ENCODE peak calls at places on chromosomes 6 and 20, in six cellular contexts. One of them, this sample, is unnamed.

GRCh38 chr20:33299111-33299603 is 16.1 kb downstream of the BPIFB1 start:
- DNase-seq in K562: peak
- DNase-seq in HCT116: peak
- DNase-seq in GM12878: no peak
- DNase-seq in H1: peak
- DNase-seq in HepG2: peak
- DNase-seq in this sample: peak

GRCh38 chr6:96394727-96395126 is 126.9 kb upstream of the UFL1 start:
- DNase-seq in H1: no peak
- DNase-seq in HepG2: peak
- DNase-seq in HCT116: peak
- DNase-seq in K562: no peak
- DNase-seq in GM12878: no peak
- DNase-seq in this sample: no peak

GRCh38 chr6:8434727-8435092 is 635 bp downstream of the SLC35B3 start:
- DNase-seq in HepG2: no peak
- DNase-seq in H1: no peak
- DNase-seq in K562: no peak
- DNase-seq in HCT116: no peak
- DNase-seq in GM12878: no peak
- DNase-seq in this sample: no peak

GRCh38 chr20:22556565-22557056 is 27.8 kb downstream of the FOXA2 start:
- DNase-seq in HepG2: no peak
- DNase-seq in HCT116: no peak
- DNase-seq in K562: peak
- DNase-seq in GM12878: no peak
- DNase-seq in H1: no peak
- DNase-seq in this sample: no peak

GRCh38 chr6:151325075-151326050 is 66.0 kb downstream of the ZBTB2 start:
- DNase-seq in GM12878: no peak
- DNase-seq in HepG2: peak
- DNase-seq in K562: no peak
- DNase-seq in HCT116: peak
- DNase-seq in H1: no peak
- DNase-seq in this sample: no peak

GRCh38 chr6:47698342-47698787 is at the start of gene ADGRF4:
- DNase-seq in HepG2: no peak
- DNase-seq in H1: no peak
- DNase-seq in GM12878: no peak
- DNase-seq in K562: peak
- DNase-seq in HCT116: no peak
- DNase-seq in this sample: no peak

GRCh38 chr6:74657033-74657432 is 548.8 kb downstream of the COL12A1 start:
- DNase-seq in HCT116: no peak
- DNase-seq in GM12878: no peak
- DNase-seq in H1: no peak
- DNase-seq in HepG2: no peak
- DNase-seq in K562: no peak
- DNase-seq in this sample: no peak

GRCh38 chr20:37327748-37328147 is 18.2 kb upstream of the SRC start:
- DNase-seq in HepG2: no peak
- DNase-seq in H1: no peak
- DNase-seq in HCT116: no peak
- DNase-seq in K562: no peak
- DNase-seq in GM12878: no peak
- DNase-seq in this sample: no peak

GRCh38 chr6:166851426-166851825 is 104.9 kb downstream of the RNASET2 start:
- DNase-seq in GM12878: no peak
- DNase-seq in K562: no peak
- DNase-seq in HCT116: no peak
- DNase-seq in H1: no peak
- DNase-seq in HepG2: no peak
- DNase-seq in this sample: no peak

GRCh38 chr6:140274548-140274947 is 900.1 kb upstream of the CITED2 start:
- DNase-seq in HepG2: no peak
- DNase-seq in GM12878: no peak
- DNase-seq in H1: no peak
- DNase-seq in HCT116: no peak
- DNase-seq in K562: no peak
- DNase-seq in this sample: no peak

GRCh38 chr6:149271348-149272340 is 45.9 kb upstream of the TAB2 start:
- DNase-seq in HepG2: no peak
- DNase-seq in K562: no peak
- DNase-seq in GM12878: peak
- DNase-seq in HCT116: no peak
- DNase-seq in H1: no peak
- DNase-seq in this sample: no peak

GRCh38 chr6:67350729-67351128 is 1284.4 kb upstream of the ADGRB3 start:
- DNase-seq in HCT116: no peak
- DNase-seq in GM12878: no peak
- DNase-seq in K562: no peak
- DNase-seq in H1: no peak
- DNase-seq in HepG2: no peak
- DNase-seq in this sample: no peak

GRCh38 chr6:170067257-170067656 is 223.6 kb downstream of the DLL1 start:
- DNase-seq in K562: no peak
- DNase-seq in H1: no peak
- DNase-seq in HCT116: no peak
- DNase-seq in GM12878: no peak
- DNase-seq in HepG2: no peak
- DNase-seq in this sample: no peak

GRCh38 chr6:30322527-30323501 is 3.9 kb upstream of the TRIM39 start:
- DNase-seq in HCT116: no peak
- DNase-seq in GM12878: no peak
- DNase-seq in HepG2: no peak
- DNase-seq in H1: no peak
- DNase-seq in K562: peak
- DNase-seq in this sample: no peak

GRCh38 chr6:112372213-112372806 is 25.2 kb downstream of the RFPL4B start:
- DNase-seq in K562: peak
- DNase-seq in HepG2: no peak
- DNase-seq in HCT116: peak
- DNase-seq in GM12878: no peak
- DNase-seq in H1: no peak
- DNase-seq in this sample: no peak

GRCh38 chr20:12577213-12577612 is 431.6 kb upstream of the SPTLC3 start:
- DNase-seq in GM12878: no peak
- DNase-seq in H1: no peak
- DNase-seq in HCT116: no peak
- DNase-seq in HepG2: no peak
- DNase-seq in K562: no peak
- DNase-seq in this sample: no peak

DNA sequence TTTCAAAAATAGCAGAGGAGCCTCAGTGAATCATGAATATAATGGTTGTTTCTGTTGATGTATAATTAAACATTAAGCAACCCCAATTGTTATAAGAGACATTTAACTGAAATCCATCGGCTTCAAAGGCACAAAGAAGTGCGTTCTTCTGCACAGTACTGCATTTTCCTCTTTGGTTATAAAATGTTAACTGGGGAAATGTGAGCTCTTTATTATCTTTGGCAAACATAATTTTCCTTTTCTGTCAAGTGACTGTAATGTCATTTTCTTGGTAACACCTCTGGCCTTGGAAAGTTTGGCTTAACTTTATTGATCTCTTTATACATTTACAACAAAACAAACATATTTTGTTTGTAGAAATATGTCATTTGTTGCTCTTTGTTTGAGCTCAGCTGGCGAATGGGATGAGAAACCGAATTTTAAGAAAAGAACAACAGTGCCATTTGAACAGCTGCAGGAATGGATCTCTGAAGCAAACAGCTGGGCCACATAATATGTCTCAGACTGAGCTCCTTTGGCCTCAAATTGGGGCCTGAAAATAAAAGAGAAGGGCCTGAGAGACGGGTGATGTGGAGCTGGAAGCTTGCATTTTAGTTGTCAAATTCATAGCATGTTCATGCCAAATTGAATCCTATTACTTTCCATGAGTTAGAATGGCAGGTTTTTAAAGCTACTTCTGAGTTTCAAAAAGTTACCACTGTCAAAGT is 427.0 kb upstream of the SPTLC3 start:
- DNase-seq in GM12878: no peak
- DNase-seq in HCT116: no peak
- DNase-seq in H1: no peak
- DNase-seq in HepG2: no peak
- DNase-seq in K562: no peak
- DNase-seq in this sample: no peak
- TF ChIP-seq ZNF274 in GM12878: no peak
- TF ChIP-seq ZNF274 in HCT116: no peak
- TF ChIP-seq ZNF274 in H1: no peak
- TF ChIP-seq ZNF274 in HepG2: no peak
- TF ChIP-seq ZNF274 in K562: no peak
- TF ChIP-seq ZNF274 in this sample: no peak

GRCh38 chr20:50188287-50188688 is 2.3 kb upstream of the CEBPB start:
- DNase-seq in K562: no peak
- DNase-seq in HCT116: no peak
- DNase-seq in GM12878: no peak
- DNase-seq in HepG2: no peak
- DNase-seq in H1: no peak
- DNase-seq in this sample: no peak

GRCh38 chr20:50186151-50186885 is 4.3 kb upstream of the CEBPB start:
- DNase-seq in HepG2: peak
- DNase-seq in GM12878: no peak
- DNase-seq in H1: peak
- DNase-seq in HCT116: peak
- DNase-seq in K562: peak
- DNase-seq in this sample: peak

GRCh38 chr20:50188879-50189680 is 1.6 kb upstream of the CEBPB start:
- DNase-seq in H1: no peak
- DNase-seq in GM12878: no peak
- DNase-seq in HCT116: no peak
- DNase-seq in K562: no peak
- DNase-seq in HepG2: peak
- DNase-seq in this sample: no peak

GRCh38 chr20:50186987-50187402 is 3.6 kb upstream of the CEBPB start:
- DNase-seq in K562: no peak
- DNase-seq in HepG2: peak
- DNase-seq in HCT116: no peak
- DNase-seq in H1: no peak
- DNase-seq in GM12878: no peak
- DNase-seq in this sample: no peak

DNA sequence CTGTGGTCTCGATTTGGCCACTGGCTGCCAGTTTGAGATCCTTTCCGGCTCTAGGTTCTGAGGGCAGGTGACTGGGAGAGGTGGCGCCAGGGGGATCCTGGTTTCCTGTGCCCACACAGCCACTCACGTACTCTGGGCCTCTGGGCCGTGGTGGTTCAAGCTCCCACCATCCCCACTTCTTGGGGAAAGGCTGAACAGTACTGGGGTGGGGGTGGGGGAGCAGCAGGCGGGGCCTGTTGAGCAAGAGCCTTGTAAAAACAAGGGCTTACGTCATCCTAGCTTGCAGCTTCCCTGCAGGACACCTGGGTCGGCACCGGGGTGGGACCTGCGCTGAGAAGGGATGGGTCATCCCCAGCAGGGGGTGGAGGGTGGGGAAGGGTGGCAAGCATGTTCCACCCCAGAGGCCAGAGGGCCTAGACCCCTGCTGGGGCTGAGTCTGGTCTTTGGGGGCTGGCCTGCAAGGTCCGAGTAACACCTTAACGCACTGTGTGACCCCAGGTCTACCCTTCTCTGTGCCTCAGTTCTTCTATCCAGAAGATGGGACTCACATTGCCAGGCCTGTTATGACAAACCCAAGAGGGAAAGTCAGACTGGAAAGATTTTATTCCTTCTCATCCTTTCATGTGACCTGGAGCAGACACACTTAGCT is 3.1 kb upstream of the CEBPB start:
- DNase-seq in GM12878: no peak
- DNase-seq in HepG2: peak
- DNase-seq in H1: no peak
- DNase-seq in HCT116: no peak
- DNase-seq in K562: peak
- DNase-seq in this sample: no peak
- H3K9ac ChIP-seq in GM12878: no peak
- H3K9ac ChIP-seq in HepG2: peak
- H3K9ac ChIP-seq in H1: no peak
- H3K9ac ChIP-seq in HCT116: peak
- H3K9ac ChIP-seq in K562: peak
- H3K9ac ChIP-seq in this sample: peak

DNA sequence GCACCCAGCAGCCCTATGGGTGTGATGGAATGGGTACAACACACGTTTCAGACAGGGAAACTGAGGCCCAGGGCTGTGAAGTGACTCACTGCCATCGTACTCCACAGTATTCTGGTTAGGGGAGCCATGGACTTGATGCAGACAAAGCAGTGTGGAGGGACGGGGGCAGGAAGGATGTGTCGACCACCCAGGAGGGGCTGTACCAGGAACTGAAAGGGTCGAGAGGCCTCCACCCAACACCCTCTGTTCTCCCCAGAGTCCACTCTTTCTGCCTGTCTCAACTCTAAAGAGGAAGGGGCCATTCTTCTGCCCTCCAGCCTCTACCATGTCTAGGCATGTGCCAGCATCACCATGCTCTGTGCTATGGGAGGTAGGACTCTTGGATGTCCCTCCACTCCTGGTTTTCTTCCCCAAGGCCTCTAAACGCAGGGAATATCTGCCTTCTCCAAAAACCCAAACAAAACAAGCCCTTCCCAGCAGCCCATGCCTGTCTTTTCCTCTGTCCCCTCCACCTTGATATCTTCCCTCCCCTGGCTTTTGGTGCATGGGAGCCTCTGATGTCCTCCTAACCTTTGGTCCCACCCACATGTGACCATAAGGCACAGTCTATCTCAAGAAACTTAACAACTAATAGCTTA is 7.4 kb downstream of the SLC22A1 start:
- DNase-seq in HCT116: no peak
- DNase-seq in H1: no peak
- DNase-seq in HepG2: no peak
- DNase-seq in GM12878: no peak
- DNase-seq in K562: no peak
- DNase-seq in this sample: no peak
- TF ChIP-seq ZNF274 in HCT116: no peak
- TF ChIP-seq ZNF274 in H1: no peak
- TF ChIP-seq ZNF274 in HepG2: no peak
- TF ChIP-seq ZNF274 in GM12878: no peak
- TF ChIP-seq ZNF274 in K562: no peak
- TF ChIP-seq ZNF274 in this sample: no peak

GRCh38 chr6:11202513-11203305 is 29.8 kb downstream of the NEDD9 start:
- DNase-seq in H1: no peak
- DNase-seq in GM12878: no peak
- DNase-seq in HepG2: peak
- DNase-seq in HCT116: no peak
- DNase-seq in K562: no peak
- DNase-seq in this sample: peak

GRCh38 chr6:11201015-11201414 is 31.5 kb downstream of the NEDD9 start:
- DNase-seq in H1: no peak
- DNase-seq in K562: no peak
- DNase-seq in HCT116: no peak
- DNase-seq in HepG2: no peak
- DNase-seq in GM12878: no peak
- DNase-seq in this sample: no peak

GRCh38 chr6:11201772-11202512 is 30.5 kb downstream of the NEDD9 start:
- DNase-seq in K562: no peak
- DNase-seq in HepG2: no peak
- DNase-seq in GM12878: no peak
- DNase-seq in H1: no peak
- DNase-seq in HCT116: no peak
- DNase-seq in this sample: no peak

GRCh38 chr6:11198663-11199603 is 33.5 kb downstream of the NEDD9 start:
- DNase-seq in GM12878: no peak
- DNase-seq in H1: no peak
- DNase-seq in HepG2: no peak
- DNase-seq in HCT116: no peak
- DNase-seq in K562: no peak
- DNase-seq in this sample: no peak

GRCh38 chr6:11200356-11200755 is 32.1 kb downstream of the NEDD9 start:
- DNase-seq in GM12878: no peak
- DNase-seq in K562: no peak
- DNase-seq in H1: no peak
- DNase-seq in HepG2: no peak
- DNase-seq in HCT116: no peak
- DNase-seq in this sample: no peak
- H3K9ac ChIP-seq in GM12878: no peak
- H3K9ac ChIP-seq in K562: no peak
- H3K9ac ChIP-seq in H1: no peak
- H3K9ac ChIP-seq in HepG2: no peak
- H3K9ac ChIP-seq in HCT116: no peak
- H3K9ac ChIP-seq in this sample: no peak

This sample was measured in NT2/D1.